ENCODE peak calls at places on chromosomes 16 and 17, in six cellular contexts. X, F, Z, J, E and B are unnamed samples.

GRCh38 chr16:3945751-3946603 is 65.5 kb upstream of the CREBBP start:
- DNase-seq in X (no peak), F (no peak), Z (peak; percentile 48), J (peak; percentile 91), E (peak; percentile 48), B (peak; percentile 99)

GRCh38 chr16:12613131-12613991 is 190.3 kb downstream of the CPPED1 start:
- DNase-seq in X (no peak), F (no peak), Z (no peak), J (peak; percentile 78), E (no peak), B (peak; percentile 40)

GRCh38 chr16:16067127-16067526 is 117.7 kb downstream of the ABCC1 start:
- DNase-seq in X (no peak), F (no peak), Z (peak; percentile 40), J (no peak), E (peak; percentile 30), B (no peak)

GRCh38 chr17:75105269-75106080 is 4.3 kb upstream of the ARMC7 start:
- DNase-seq in X (no peak), F (peak; percentile 71), Z (no peak), J (peak; percentile 87), E (peak; percentile 71), B (peak; percentile 49)

GRCh38 chr17:64412944-64413381 is 22.3 kb upstream of the PECAM1 start:
- DNase-seq in X (no peak), F (no peak), Z (no peak), J (no peak), E (no peak), B (no peak)

GRCh38 chr16:2816751-2817495 is at the start of gene PRSS21:
- DNase-seq in X (no peak), F (no peak), Z (no peak), J (no peak), E (no peak), B (no peak)

GRCh38 chr16:559411-560207 is 585 bp upstream of the PRR35 start:
- DNase-seq in X (no peak), F (no peak), Z (no peak), J (no peak), E (no peak), B (no peak)

GRCh38 chr16:54503436-54503835 is 216.8 kb upstream of the IRX3 start:
- DNase-seq in X (no peak), F (no peak), Z (no peak), J (no peak), E (no peak), B (peak; percentile 12)

GRCh38 chr16:73878616-73879015 is 418.0 kb upstream of the PSMD7 start:
- DNase-seq in X (no peak), F (no peak), Z (no peak), J (peak; percentile 62), E (no peak), B (peak; percentile 83)

GRCh38 chr17:78415821-78416301 is 37.4 kb downstream of the PGS1 start:
- DNase-seq in X (no peak), F (no peak), Z (no peak), J (no peak), E (no peak), B (no peak)

GRCh38 chr17:78411241-78411855 is 32.9 kb downstream of the PGS1 start:
- DNase-seq in X (no peak), F (no peak), Z (no peak), J (no peak), E (no peak), B (no peak)

GRCh38 chr17:78409191-78409621 is 30.8 kb downstream of the PGS1 start:
- DNase-seq in X (no peak), F (peak; percentile 77), Z (no peak), J (peak; percentile 45), E (peak; percentile 70), B (no peak)

GRCh38 chr17:78414178-78415162 is 36.0 kb downstream of the PGS1 start:
- DNase-seq in X (no peak), F (no peak), Z (no peak), J (no peak), E (no peak), B (no peak)

GRCh38 chr17:78412403-78412802 is 34.0 kb downstream of the PGS1 start:
- DNase-seq in X (no peak), F (no peak), Z (no peak), J (peak; percentile 30), E (no peak), B (peak; percentile 35)
- TF ChIP-seq CTCF in X (peak; percentile 45), F (no peak), Z (no peak), J (peak; percentile 71), E (no peak), B (peak; percentile 57)

DNA sequence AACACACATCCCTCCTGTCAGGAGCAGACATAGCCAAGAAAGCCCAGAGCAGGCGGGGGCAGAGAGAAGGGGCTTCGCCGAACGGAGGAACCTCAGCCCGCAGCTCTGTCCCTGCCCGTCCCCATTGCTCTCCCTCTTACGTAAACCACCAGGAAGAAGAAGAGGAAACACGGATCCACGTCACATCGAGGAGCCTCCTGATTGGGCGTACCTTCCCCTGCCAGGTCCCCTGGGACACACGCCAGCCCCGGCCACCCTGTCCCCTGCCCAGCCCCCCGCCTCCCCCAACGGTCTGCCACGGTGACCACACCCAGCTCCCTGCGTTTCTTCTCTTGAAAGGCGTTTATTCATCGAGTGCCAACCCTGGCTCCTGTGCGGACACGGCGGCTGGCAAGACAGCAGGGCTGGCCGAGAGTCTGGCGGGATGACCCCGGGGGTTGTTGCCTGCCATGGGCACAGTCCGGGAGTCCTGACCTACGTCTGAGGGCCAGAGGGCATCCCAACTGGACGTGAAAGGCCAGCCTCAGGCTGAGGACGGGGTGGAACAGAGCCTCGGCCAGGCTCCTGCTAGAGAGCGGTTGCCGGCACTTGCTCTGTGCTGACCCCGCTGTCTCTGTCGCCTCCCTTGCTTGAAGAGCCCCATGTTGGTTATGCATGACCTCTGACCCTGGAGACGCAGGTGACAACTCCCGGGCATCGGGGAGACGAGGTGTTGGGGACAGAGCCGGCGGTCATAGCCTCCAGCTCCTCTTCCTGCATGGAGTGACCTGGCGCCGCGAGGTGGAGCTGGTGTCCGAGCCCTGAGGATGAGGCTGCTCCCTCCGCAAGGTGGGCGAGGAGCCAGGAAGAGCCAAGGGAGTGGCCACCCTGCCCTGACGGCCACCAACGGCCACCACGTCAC is 40.6 kb upstream of the ACSF3 start:
- DNase-seq in X (no peak), F (peak; percentile 16), Z (no peak), J (peak; percentile 82), E (no peak), B (no peak)
- H3K4me3 ChIP-seq in X (no peak overlapping the region), F (no peak overlapping the region), Z (peak overlapping the region; percentile 35), J (peak overlapping the region; percentile 84), E (no peak overlapping the region), B (no peak overlapping the region)

GRCh38 chr17:17816831-17817551 is 19.8 kb downstream of the SREBF1 start:
- DNase-seq in X (no peak), F (no peak), Z (no peak), J (no peak), E (no peak), B (no peak)
- TF ChIP-seq CTCF in X (no peak), F (no peak), Z (no peak), J (no peak), E (no peak), B (peak; percentile 4)

DNA sequence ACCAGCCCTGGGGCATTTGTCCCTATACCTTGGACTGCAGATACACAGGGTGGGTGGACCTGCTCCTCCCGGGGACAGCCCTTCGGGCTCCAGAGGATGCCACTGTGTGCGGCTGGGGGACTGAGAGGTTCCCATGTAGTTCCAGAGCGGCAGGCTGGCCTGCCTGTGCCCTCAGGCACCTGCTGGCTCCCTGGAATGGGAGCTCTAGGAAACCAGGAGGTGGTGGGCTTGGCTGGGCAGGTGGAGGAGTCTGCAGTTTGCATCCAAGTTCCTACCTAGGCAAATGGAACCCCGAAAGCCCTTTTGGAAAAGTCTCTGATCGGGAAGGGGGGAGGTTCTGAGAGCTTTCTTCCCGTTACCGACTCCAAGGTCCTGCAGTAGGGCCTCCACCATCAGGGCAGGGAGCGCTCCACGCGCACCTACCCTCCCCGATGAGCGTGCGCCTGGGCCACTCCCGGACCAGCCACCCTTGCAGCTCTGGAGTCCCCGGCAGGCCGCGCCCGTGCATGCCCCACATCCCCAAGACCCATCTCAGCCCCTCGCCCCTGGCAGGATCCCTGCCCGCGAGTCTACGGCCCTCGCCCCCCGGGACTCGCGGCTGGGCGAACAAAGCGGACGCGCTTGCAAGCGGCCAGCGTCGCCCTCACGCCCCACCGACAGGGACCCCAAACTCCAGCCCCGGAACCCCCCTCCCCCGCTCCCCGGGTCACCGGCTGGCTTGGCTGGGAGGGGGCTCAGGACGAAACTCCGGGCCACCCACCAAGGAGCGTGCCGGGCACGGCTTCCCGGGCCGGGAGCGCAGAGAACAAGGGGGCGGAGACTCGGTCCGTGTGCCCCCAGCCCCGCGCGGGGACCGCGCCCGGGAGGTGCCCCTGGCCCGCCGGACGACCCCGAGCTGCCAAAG is 707 bp downstream of the DBNDD1 start:
- DNase-seq in X (no peak), F (peak; percentile 65), Z (no peak), J (peak; percentile 29), E (peak; percentile 43), B (no peak)
- H3K4me3 ChIP-seq in X (peak overlapping the region; percentile 78), F (peak overlapping the region; percentile 72), Z (peak overlapping the region; percentile 79), J (peak overlapping the region; percentile 73), E (peak overlapping the region; percentile 87), B (peak overlapping the region; percentile 50)

DNA sequence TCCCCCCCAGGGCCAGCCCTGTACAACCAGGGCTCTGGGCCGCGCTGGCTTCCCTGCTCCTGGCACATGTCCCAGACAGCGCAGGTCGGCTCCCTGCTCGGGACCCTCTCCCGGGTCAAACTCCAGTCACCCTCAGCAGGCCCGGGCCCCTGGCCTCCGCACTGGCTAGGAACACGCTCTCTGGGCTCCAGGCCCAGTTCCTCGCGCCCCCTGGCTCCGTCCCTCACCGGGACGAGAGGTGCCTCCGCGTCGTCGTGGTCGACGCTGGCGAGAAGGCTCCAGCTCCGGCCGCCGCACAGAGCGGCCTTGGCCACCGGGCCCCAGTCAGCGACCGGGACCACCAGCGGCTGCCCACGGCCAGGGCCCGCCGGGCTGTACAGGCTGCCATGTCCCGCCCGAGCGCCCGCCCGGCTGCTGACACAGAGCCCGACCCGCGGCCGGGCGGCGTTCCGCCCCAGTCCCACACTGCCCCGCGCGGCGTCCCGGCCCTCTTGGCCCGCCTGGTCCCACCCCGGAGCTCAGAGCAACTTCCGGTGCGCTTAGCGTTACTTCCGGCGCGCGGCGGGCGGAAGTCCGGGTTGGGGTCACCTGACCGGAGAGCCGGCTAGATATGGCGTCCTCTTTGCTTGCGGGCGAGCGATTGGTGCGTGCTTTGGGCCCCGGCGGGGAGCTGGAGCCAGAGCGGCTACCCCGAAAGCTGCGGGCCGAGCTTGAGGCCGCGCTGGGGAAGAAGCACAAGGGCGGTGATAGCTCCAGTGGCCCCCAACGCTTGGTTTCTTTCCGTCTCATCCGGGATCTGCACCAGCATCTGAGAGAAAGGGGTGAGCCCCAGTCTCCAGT is at the start of gene POLDIP2:
- DNase-seq in X (peak; percentile 95), F (peak; percentile 94), Z (peak; percentile 72), J (peak; percentile 90), E (peak; percentile 95), B (peak; percentile 97)
- TF ChIP-seq CTCF in X (no peak), F (no peak), Z (peak; percentile 9), J (no peak), E (no peak), B (no peak)

DNA sequence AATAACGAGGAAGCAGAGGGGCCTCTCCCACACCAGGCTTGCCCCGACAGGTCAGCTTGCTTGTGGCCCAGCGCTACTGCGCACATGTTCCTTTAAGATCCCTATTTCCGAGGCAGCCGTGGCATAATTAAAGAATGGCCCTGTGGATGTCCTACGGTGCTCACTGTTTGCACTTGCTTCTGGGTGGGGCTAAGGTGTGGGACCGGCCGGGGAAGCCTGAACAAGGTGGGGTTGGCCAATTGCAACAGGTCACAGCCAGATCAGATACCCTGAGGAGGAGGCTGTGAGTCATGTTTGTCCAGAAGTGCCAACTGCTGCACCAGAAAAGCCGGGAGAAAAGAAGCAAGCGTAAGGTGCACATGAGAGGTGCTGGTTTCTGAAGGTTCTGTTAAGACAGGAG is 158.5 kb upstream of the CACNG5 start:
- DNase-seq in X (no peak), F (peak; percentile 69), Z (no peak), J (peak; percentile 96), E (peak; percentile 29), B (no peak)
- H3K4me3 ChIP-seq in X (no peak overlapping the region), F (no peak overlapping the region), Z (no peak overlapping the region), J (peak overlapping the region; percentile 57), E (no peak overlapping the region), B (no peak overlapping the region)